ENCODE peak calls at places on chromosomes 16 and 17, in four cellular contexts. G is Kasumi-1, H is NCI-H460, V is pancreas. M is an unnamed sample.

GRCh38 chr16:55372792-55373488 is 48.9 kb downstream of the IRX6 start:
- DNase-seq in H (no peak), V (no peak), G (no peak), M (no peak)

GRCh38 chr16:23357761-23358290 is 55.7 kb downstream of the SCNN1B start:
- DNase-seq in H (no peak), G (no peak), V (no peak), M (no peak)

GRCh38 chr16:53999841-54000240 is 286.7 kb downstream of the IRX3 start:
- DNase-seq in V (no peak), H (no peak), G (no peak), M (no peak)

GRCh38 chr17:7881655-7882054 is 6.9 kb upstream of the CHD3 start:
- DNase-seq in V (peak), G (peak), H (no peak), M (no peak)

GRCh38 chr16:75267631-75268264 is 16.3 kb upstream of the BCAR1 start:
- DNase-seq in V (peak), H (peak), G (no peak), M (no peak)

GRCh38 chr17:81866440-81867122 is 4.6 kb downstream of the ARHGDIA start:
- DNase-seq in G (no peak), V (peak), H (no peak), M (no peak)

GRCh38 chr17:75881678-75882454 is 3.5 kb upstream of the TRIM47 start:
- DNase-seq in G (no peak), H (no peak), V (no peak), M (no peak)

GRCh38 chr16:66189951-66190350 is 176.5 kb upstream of the CDH5 start:
- DNase-seq in H (no peak), V (no peak), G (no peak), M (peak)

GRCh38 chr16:79328327-79329162 is 272.0 kb downstream of the MAF start:
- DNase-seq in G (no peak), V (no peak), H (no peak), M (no peak)

GRCh38 chr16:89257757-89258465 is 40.4 kb downstream of the ZNF778 start:
- DNase-seq in H (no peak), G (no peak), V (no peak), M (no peak)

GRCh38 chr16:68364601-68364998 is 53.8 kb downstream of the PRMT7 start:
- DNase-seq in H (no peak), V (no peak), G (no peak), M (no peak)

GRCh38 chr17:65529040-65529633 is 32.3 kb downstream of the AXIN2 start:
- DNase-seq in G (no peak), V (no peak), H (no peak), M (no peak)

GRCh38 chr17:56943505-56944125 is 17.2 kb downstream of the COIL start:
- DNase-seq in H (no peak), G (no peak), V (no peak), M (no peak)

GRCh38 chr17:81043725-81044427 is 8.9 kb downstream of the BAIAP2 start:
- DNase-seq in G (no peak), V (no peak), H (no peak), M (no peak)

GRCh38 chr17:82212331-82213250 is at the start of gene CCDC57:
- DNase-seq in G (peak), H (no peak), V (peak), M (peak)